ENCODE peak calls at places on chromosomes 3 and 15, in seven cellular contexts. X is K562, H is SK-N-SH, A is HCT116, L is H1, I is HepG2, O is GM12878. C is an unnamed sample.

GRCh38 chr15:47715402-47715801 is 1.9 kb upstream of the SEMA6D start:
- DNase-seq in X (no peak), H (no peak), A (no peak), L (no peak), I (no peak), O (no peak), C (no peak)

GRCh38 chr3:127867986-127868385 is 45.7 kb upstream of the MGLL start:
- DNase-seq in X (no peak), H (no peak), A (no peak), L (no peak), I (no peak), O (no peak), C (no peak)

GRCh38 chr3:29065211-29065785 is 215.6 kb upstream of the RBMS3 start:
- DNase-seq in X (no peak), H (peak), A (no peak), L (no peak), I (no peak), O (no peak), C (peak)

GRCh38 chr15:65101418-65101890 is 13.5 kb downstream of the UBAP1L start:
- DNase-seq in X (peak), H (peak), A (peak), L (peak), I (peak), O (no peak), C (peak)

GRCh38 chr15:29805043-29805707 is 17.1 kb downstream of the TJP1 start:
- DNase-seq in X (no peak), H (no peak), A (no peak), L (no peak), I (peak), O (no peak), C (no peak)

GRCh38 chr3:13702226-13702820 is 153.4 kb downstream of the FBLN2 start:
- DNase-seq in X (no peak), H (no peak), A (no peak), L (no peak), I (no peak), O (no peak), C (no peak)

GRCh38 chr3:118501152-118501551 is 533.5 kb downstream of the IGSF11 start:
- DNase-seq in X (no peak), H (peak), A (peak), L (peak), I (peak), O (no peak), C (no peak)

GRCh38 chr3:149527531-149528343 is 53.2 kb downstream of the TM4SF4 start:
- DNase-seq in X (no peak), H (no peak), A (no peak), L (no peak), I (no peak), O (no peak), C (peak)

GRCh38 chr3:156037356-156037755 is 83.0 kb upstream of the KCNAB1 start:
- DNase-seq in X (no peak), H (no peak), A (no peak), L (no peak), I (peak), O (no peak), C (no peak)

GRCh38 chr15:37814847-37815246 is 119.6 kb upstream of the TMCO5A start:
- DNase-seq in X (no peak), H (no peak), A (no peak), L (no peak), I (no peak), O (no peak), C (no peak)

GRCh38 chr3:116112686-116113085 is 332.6 kb downstream of the LSAMP start:
- DNase-seq in X (no peak), H (no peak), A (no peak), L (no peak), I (no peak), O (no peak), C (no peak)

GRCh38 chr3:106305882-106306445 is 437.2 kb upstream of the CBLB start:
- DNase-seq in X (no peak), H (no peak), A (no peak), L (no peak), I (no peak), O (no peak), C (no peak)

GRCh38 chr3:57918123-57918837 is 89.9 kb upstream of the FLNB start:
- DNase-seq in X (no peak), H (no peak), A (no peak), L (no peak), I (no peak), O (no peak), C (no peak)

GRCh38 chr3:64345351-64345750 is 120.1 kb upstream of the PRICKLE2 start:
- DNase-seq in X (no peak), H (peak), A (no peak), L (no peak), I (no peak), O (no peak), C (no peak)

GRCh38 chr3:196227629-196228493 is 11.5 kb downstream of the SLC51A start:
- DNase-seq in X (peak), H (no peak), A (no peak), L (no peak), I (peak), O (no peak), C (no peak)

GRCh38 chr15:101611580-101612299 is 40.4 kb downstream of the TM2D3 start:
- DNase-seq in X (no peak), H (peak), A (no peak), L (no peak), I (no peak), O (no peak), C (peak)

GRCh38 chr3:186538779-186539178 is 5.4 kb downstream of the CRYGS start:
- DNase-seq in X (no peak), H (no peak), A (no peak), L (no peak), I (no peak), O (peak), C (no peak)

GRCh38 chr3:24640330-24640877 is 145.8 kb upstream of the THRB start:
- DNase-seq in X (no peak), H (peak), A (peak), L (no peak), I (peak), O (no peak), C (peak)

GRCh38 chr15:101012326-101013040 is 93.3 kb downstream of the LRRK1 start:
- DNase-seq in X (no peak), H (no peak), A (no peak), L (peak), I (no peak), O (no peak), C (no peak)

GRCh38 chr3:120077726-120078125 is 16.5 kb downstream of the GSK3B start:
- DNase-seq in X (no peak), H (no peak), A (no peak), L (no peak), I (no peak), O (no peak), C (no peak)

GRCh38 chr3:177197041-177197933 is at the start of gene TBL1XR1:
- DNase-seq in X (peak), H (peak), A (peak), L (peak), I (peak), O (no peak), C (peak)

GRCh38 chr3:127217594-127218456 is 24.9 kb downstream of the PRR23E start:
- DNase-seq in X (no peak), H (no peak), A (no peak), L (no peak), I (no peak), O (no peak), C (no peak)

GRCh38 chr3:131326307-131326706 is 55.3 kb upstream of the NUDT16 start:
- DNase-seq in X (no peak), H (no peak), A (peak), L (no peak), I (no peak), O (no peak), C (no peak)

GRCh38 chr3:5222283-5223005 is 34.9 kb downstream of the EDEM1 start:
- DNase-seq in X (no peak), H (no peak), A (no peak), L (no peak), I (no peak), O (no peak), C (no peak)

GRCh38 chr3:128491900-128492352 is 1.1 kb downstream of the GATA2 start:
- DNase-seq in X (no peak), H (no peak), A (no peak), L (no peak), I (no peak), O (no peak), C (no peak)

GRCh38 chr15:51731549-51732267 is 5.7 kb downstream of the LYSMD2 start:
- DNase-seq in X (no peak), H (no peak), A (no peak), L (no peak), I (no peak), O (peak), C (peak)

GRCh38 chr15:68175527-68175926 is 29.6 kb downstream of the CALML4 start:
- DNase-seq in X (no peak), H (no peak), A (no peak), L (no peak), I (no peak), O (no peak), C (no peak)

GRCh38 chr3:37974121-37974927 is 16.3 kb upstream of the VILL start:
- DNase-seq in X (peak), H (peak), A (peak), L (peak), I (peak), O (no peak), C (peak)

GRCh38 chr15:45376300-45376928 is 1.9 kb downstream of the GATM start:
- DNase-seq in X (no peak), H (no peak), A (no peak), L (no peak), I (no peak), O (no peak), C (no peak)

GRCh38 chr3:40649346-40649745 is 124.6 kb downstream of the ZNF621 start:
- DNase-seq in X (no peak), H (no peak), A (no peak), L (no peak), I (no peak), O (no peak), C (no peak)

GRCh38 chr3:184031187-184031792 is at the start of gene HTR3D:
- DNase-seq in X (no peak), H (no peak), A (no peak), L (no peak), I (no peak), O (no peak), C (no peak)

GRCh38 chr15:37096878-37097568 is 3.3 kb downstream of the MEIS2 start:
- DNase-seq in X (no peak), H (peak), A (no peak), L (no peak), I (no peak), O (no peak), C (no peak)

GRCh38 chr15:63939531-63940130 is 105.9 kb upstream of the HERC1 start:
- DNase-seq in X (no peak), H (no peak), A (no peak), L (peak), I (peak), O (peak), C (no peak)

GRCh38 chr3:193560870-193561269 is 6.2 kb upstream of the ATP13A4 start:
- DNase-seq in X (no peak), H (no peak), A (no peak), L (no peak), I (no peak), O (no peak), C (no peak)

GRCh38 chr3:29649815-29650547 is 369.1 kb downstream of the RBMS3 start:
- DNase-seq in X (no peak), H (no peak), A (no peak), L (no peak), I (no peak), O (peak), C (no peak)

GRCh38 chr3:45226206-45226915 is at the start of gene TMEM158:
- DNase-seq in X (peak), H (peak), A (no peak), L (peak), I (peak), O (no peak), C (peak)

GRCh38 chr15:47184003-47184404 is 533.3 kb upstream of the SEMA6D start:
- DNase-seq in X (no peak), H (peak), A (no peak), L (no peak), I (no peak), O (no peak), C (no peak)

GRCh38 chr15:90413411-90414379 is 25.7 kb downstream of the IQGAP1 start:
- DNase-seq in X (no peak), H (no peak), A (no peak), L (no peak), I (no peak), O (no peak), C (no peak)

GRCh38 chr3:23112491-23112890 is 90.6 kb upstream of the UBE2E2 start:
- DNase-seq in X (no peak), H (no peak), A (no peak), L (no peak), I (no peak), O (no peak), C (no peak)

GRCh38 chr3:172846103-172846561 is 95.6 kb downstream of the ECT2 start:
- DNase-seq in X (no peak), H (no peak), A (no peak), L (no peak), I (no peak), O (no peak), C (no peak)

DNA sequence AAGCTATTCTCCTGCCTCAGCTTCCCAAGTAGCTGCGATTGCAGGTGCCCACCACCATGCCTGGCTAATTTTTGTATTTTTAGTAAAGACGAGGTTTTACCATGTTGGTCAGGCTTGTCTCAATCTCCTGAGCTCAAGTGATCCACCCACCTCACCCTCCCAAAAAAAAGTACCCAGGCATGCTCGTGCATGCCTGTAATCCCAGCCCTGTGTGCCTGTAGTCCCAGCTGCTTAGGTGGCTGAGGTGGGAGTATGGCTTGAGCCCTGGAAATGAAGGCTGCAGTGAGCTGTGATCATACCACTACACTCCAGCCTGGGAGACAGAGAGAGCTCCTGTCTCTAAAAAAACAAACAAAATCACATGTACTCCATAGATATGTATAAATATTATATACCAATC is 176.5 kb downstream of the SOX2 start:
- DNase-seq in X (no peak), H (no peak), A (no peak), L (no peak), I (no peak), O (no peak), C (no peak)
- TF ChIP-seq JUND in X (no peak), H (no peak), A (no peak), L (no peak), I (no peak), O (no peak), C (no peak)

DNA sequence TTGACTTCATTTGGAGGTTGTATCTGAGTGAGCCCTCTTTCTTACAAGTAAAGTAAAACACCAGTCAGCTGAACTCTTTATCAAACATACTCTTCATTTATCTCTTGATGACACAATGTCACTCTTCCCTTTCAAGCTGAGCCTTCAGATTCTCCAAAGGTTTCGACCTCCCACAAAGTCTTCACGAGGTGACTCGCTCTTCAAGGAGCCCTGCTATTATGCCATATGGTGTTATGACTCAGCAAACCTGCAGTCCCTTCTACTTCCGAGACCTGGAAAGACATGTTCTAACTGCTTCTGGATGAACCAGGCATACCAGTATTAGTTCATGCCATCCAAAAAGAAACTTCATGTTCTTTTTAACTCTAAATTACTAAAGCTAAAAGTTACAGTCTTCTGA is 23.1 kb downstream of the AADAC start:
- DNase-seq in X (peak), H (no peak), A (peak), L (no peak), I (no peak), O (no peak), C (peak)
- TF ChIP-seq JUND in X (peak), H (peak), A (peak), L (no peak), I (no peak), O (no peak), C (no peak)

GRCh38 chr3:160810360-160810759 is 54.3 kb downstream of the PPM1L start:
- DNase-seq in X (no peak), H (no peak), A (no peak), L (no peak), I (no peak), O (no peak), C (no peak)
- TF ChIP-seq JUND in X (no peak), H (no peak), A (no peak), L (no peak), I (no peak), O (no peak), C (no peak)

DNA sequence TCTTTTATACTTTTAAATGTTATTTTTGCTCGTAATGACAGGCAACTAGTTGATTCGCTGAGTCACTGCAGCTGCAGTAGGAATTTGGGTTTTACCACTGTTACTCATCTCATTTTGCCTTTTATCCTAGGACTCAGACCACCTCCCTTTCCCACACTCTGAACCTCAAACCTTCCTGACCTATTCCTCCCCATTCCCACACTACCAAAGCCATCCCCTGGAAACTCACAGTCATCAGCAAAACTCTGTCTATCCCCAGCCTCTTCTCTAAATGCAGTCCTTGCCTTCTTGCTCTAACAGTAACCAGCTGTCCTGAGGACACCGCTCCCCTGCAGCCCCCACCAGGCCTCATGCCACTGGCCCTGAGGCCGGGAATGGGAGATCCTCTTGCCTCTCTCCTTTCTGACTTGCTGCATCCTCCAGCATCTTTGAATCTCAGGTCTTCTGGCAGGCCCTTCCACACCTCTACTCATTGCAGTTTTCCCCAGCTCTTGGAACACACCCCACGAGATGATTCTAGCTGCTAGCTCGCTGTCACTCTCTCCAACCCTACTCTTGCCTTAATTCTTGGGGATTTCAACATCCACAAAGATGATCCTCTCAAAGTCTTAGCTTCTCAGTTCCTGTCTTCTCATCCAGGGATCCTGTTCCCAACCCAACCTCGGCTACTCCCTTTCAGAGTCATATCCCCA is 55.9 kb upstream of the C3orf80 start:
- DNase-seq in X (no peak), H (no peak), A (no peak), L (no peak), I (no peak), O (no peak), C (no peak)
- TF ChIP-seq JUND in X (no peak), H (no peak), A (no peak), L (no peak), I (no peak), O (no peak), C (no peak)

GRCh38 chr3:1068985-1069384 is 23.8 kb upstream of the CNTN6 start:
- DNase-seq in X (no peak), H (no peak), A (no peak), L (no peak), I (no peak), O (no peak), C (no peak)
- TF ChIP-seq JUND in X (no peak), H (no peak), A (no peak), L (no peak), I (no peak), O (no peak), C (no peak)

GRCh38 chr3:123610331-123610730 is 25.5 kb upstream of the HACD2 start:
- DNase-seq in X (no peak), H (no peak), A (no peak), L (no peak), I (no peak), O (no peak), C (no peak)
- TF ChIP-seq JUND in X (no peak), H (no peak), A (no peak), L (no peak), I (no peak), O (no peak), C (no peak)

GRCh38 chr3:162125790-162126189 is 629.2 kb downstream of the OTOL1 start:
- DNase-seq in X (no peak), H (no peak), A (no peak), L (no peak), I (no peak), O (no peak), C (no peak)
- TF ChIP-seq JUND in X (no peak), H (no peak), A (no peak), L (no peak), I (no peak), O (no peak), C (no peak)

DNA sequence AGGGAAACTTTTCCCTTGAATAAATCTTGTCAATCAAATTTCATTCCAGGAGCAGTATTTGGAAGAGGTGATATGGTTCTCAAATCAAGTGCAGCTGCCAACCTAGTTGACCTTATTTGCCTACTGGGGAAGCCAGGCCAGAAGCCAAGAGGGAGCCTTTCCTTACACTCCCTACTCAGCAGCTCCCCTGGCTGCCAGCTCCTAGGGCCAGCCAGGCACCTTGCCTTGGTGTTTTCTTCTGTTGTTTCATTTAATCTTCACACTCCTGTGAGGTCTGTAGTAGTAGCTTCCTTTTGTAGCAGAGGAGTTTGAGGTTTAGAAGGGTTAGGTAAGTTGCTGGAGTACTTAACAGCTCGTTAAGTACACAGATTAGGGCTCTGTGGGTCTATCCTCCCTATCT is 22.6 kb downstream of the MKRN2OS start:
- DNase-seq in X (no peak), H (no peak), A (no peak), L (no peak), I (no peak), O (no peak), C (no peak)
- TF ChIP-seq JUND in X (no peak), H (no peak), A (no peak), L (no peak), I (no peak), O (no peak), C (no peak)

DNA sequence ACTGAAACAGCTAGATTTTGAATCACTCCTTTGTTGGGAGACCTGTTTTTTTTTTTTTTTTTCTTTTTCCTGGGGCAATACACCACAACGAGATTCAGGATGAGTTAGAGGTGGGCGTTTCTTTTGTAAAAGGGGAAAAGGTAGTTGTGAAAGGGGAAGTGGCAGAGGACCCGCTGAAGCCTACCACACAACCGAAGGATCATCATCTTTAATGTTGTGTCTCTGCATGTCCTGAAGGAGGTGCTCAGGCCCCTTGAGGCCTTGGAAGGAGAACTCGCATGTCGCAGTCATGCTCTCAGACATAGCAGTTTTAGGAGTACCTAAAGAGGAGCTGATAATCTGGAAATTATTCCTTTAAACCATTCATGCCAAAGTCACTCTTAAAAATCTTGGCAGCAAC is 137.9 kb upstream of the LRIG1 start:
- DNase-seq in X (no peak), H (no peak), A (peak), L (no peak), I (no peak), O (no peak), C (no peak)
- TF ChIP-seq JUND in X (no peak), H (no peak), A (no peak), L (no peak), I (no peak), O (no peak), C (no peak)

GRCh38 chr15:73344051-73344450 is 24.7 kb downstream of the HCN4 start:
- DNase-seq in X (no peak), H (no peak), A (no peak), L (no peak), I (no peak), O (no peak), C (no peak)
- TF ChIP-seq JUND in X (no peak), H (no peak), A (no peak), L (no peak), I (no peak), O (no peak), C (no peak)